ENCODE peak calls at places on chromosomes 16 and 17, in six cellular contexts. W is PC-3, O is left cardiac atrium, J is GM03348, C is H9, A is NCI-H1417. D is an unnamed sample.

GRCh38 chr17:19940722-19941464 is 36.7 kb downstream of the AKAP10 start:
- DNase-seq in A (no peak), W (peak; percentile 88), J (no peak), O (no peak), C (no peak), D (no peak)

GRCh38 chr16:50836121-50836541 is 94.2 kb downstream of the CYLD start:
- DNase-seq in C (no peak), W (no peak), J (no peak), O (no peak), A (no peak), D (peak; percentile 15)

GRCh38 chr17:3557768-3558583 is at the start of gene TRPV3:
- DNase-seq in C (peak; percentile 24), J (peak; percentile 72), W (peak; percentile 65), A (no peak), O (no peak), D (peak; percentile 5)

GRCh38 chr17:17523001-17523713 is 27.0 kb upstream of the RASD1 start:
- DNase-seq in O (no peak), A (no peak), J (no peak), W (no peak), C (peak; percentile 66), D (peak; percentile 91)

GRCh38 chr16:19017179-19017578 is 33.4 kb downstream of the TMC7 start:
- DNase-seq in J (no peak), W (no peak), O (no peak), A (no peak), C (no peak), D (no peak)

GRCh38 chr16:88805887-88806393 is 2.4 kb downstream of the CDT1 start:
- DNase-seq in A (no peak), J (no peak), W (no peak), O (no peak), C (no peak), D (no peak)

GRCh38 chr16:4494746-4495490 is 18.7 kb downstream of the HMOX2 start:
- DNase-seq in A (no peak), C (no peak), O (no peak), J (peak; percentile 68), W (peak; percentile 58), D (no peak)

GRCh38 chr17:10772425-10773380 is 31.2 kb downstream of the TMEM238L start:
- DNase-seq in C (peak; percentile 91), W (peak; percentile 83), O (no peak), A (peak; percentile 18), J (no peak), D (no peak)

GRCh38 chr16:11916524-11917285 is 949 bp upstream of the GSPT1 start:
- DNase-seq in J (peak; percentile 71), C (no peak), A (peak; percentile 29), O (no peak), W (peak; percentile 92), D (peak; percentile 67)

GRCh38 chr16:4612977-4613635 is 1.6 kb downstream of the UBALD1 start:
- DNase-seq in W (peak; percentile 67), C (peak; percentile 46), J (no peak), A (no peak), O (no peak), D (no peak)

GRCh38 chr17:82752371-82753200 is 721 bp downstream of the TBCD start:
- DNase-seq in W (no peak), O (no peak), J (peak; percentile 67), C (no peak), A (no peak), D (peak; percentile 70)